ENCODE peak calls at places on chromosomes 6 and 20, in eight cellular contexts. U is transverse colon, C is NB4, D is ovary, E is IMR-90, V is A549, L is K562, Q is endothelial cell of umbilical vein. T is an unnamed sample.

GRCh38 chr6:30700340-30700739 is 9.6 kb upstream of the NRM start:
- DNase-seq in V (no peak), Q (no peak), C (no peak), E (no peak), U (no peak), D (no peak), L (no peak), T (no peak)

GRCh38 chr6:39296745-39297640 is 17.2 kb downstream of the KCNK17 start:
- DNase-seq in D (peak), C (no peak), E (peak), V (no peak), L (no peak), U (no peak), Q (no peak), T (no peak)

GRCh38 chr6:46221221-46221793 is 50.5 kb upstream of the ENPP5 start:
- DNase-seq in C (peak), V (peak), Q (peak), L (peak), E (peak), U (no peak), D (no peak), T (no peak)

GRCh38 chr6:26214826-26215199 is 127.6 kb downstream of the HFE start:
- DNase-seq in E (no peak), C (no peak), D (no peak), V (no peak), L (no peak), U (no peak), Q (no peak), T (no peak)

GRCh38 chr6:63923139-63923739 is 287.6 kb downstream of the PHF3 start:
- DNase-seq in V (peak), L (peak), E (peak), U (no peak), Q (peak), C (peak), D (no peak), T (no peak)

GRCh38 chr6:85126448-85127178 is 323.3 kb upstream of the NT5E start:
- DNase-seq in C (peak), V (peak), U (peak), D (no peak), L (peak), Q (peak), E (peak), T (no peak)

GRCh38 chr6:55528624-55529023 is 50.4 kb downstream of the HMGCLL1 start:
- DNase-seq in D (no peak), E (peak), C (peak), L (no peak), U (no peak), Q (peak), V (peak), T (no peak)

GRCh38 chr6:143441010-143441409 is 9.5 kb downstream of the ADAT2 start:
- DNase-seq in V (no peak), U (no peak), E (no peak), Q (no peak), D (no peak), C (no peak), L (no peak), T (no peak)

GRCh38 chr6:83474309-83474708 is 38.0 kb upstream of the PRSS35 start:
- DNase-seq in C (no peak), U (peak), L (no peak), Q (no peak), E (peak), V (no peak), D (no peak), T (no peak)

GRCh38 chr6:7156666-7157278 is 49.0 kb downstream of the RREB1 start:
- DNase-seq in Q (no peak), L (no peak), V (no peak), E (peak), D (no peak), U (no peak), C (peak), T (no peak)

GRCh38 chr6:1630771-1631217 is 21.1 kb downstream of the FOXC1 start:
- DNase-seq in C (no peak), L (peak), V (no peak), U (no peak), E (peak), Q (peak), D (no peak), T (no peak)

GRCh38 chr6:31402324-31403282 is 792 bp upstream of the MICA start:
- DNase-seq in L (peak), U (peak), Q (no peak), D (peak), V (no peak), E (no peak), C (no peak), T (peak)

GRCh38 chr6:104688283-104688969 is 171.3 kb downstream of the HACE1 start:
- DNase-seq in D (no peak), Q (no peak), V (no peak), C (no peak), U (no peak), L (no peak), E (no peak), T (no peak)

GRCh38 chr6:146985111-146985510 is 219.1 kb upstream of the STXBP5 start:
- DNase-seq in V (peak), U (peak), C (no peak), E (no peak), D (no peak), L (peak), Q (no peak), T (peak)

GRCh38 chr6:7697820-7698623 is 27.9 kb upstream of the BMP6 start:
- DNase-seq in U (peak), V (peak), E (peak), L (no peak), C (peak), Q (peak), D (peak), T (no peak)

GRCh38 chr20:17525650-17526049 is 5.5 kb downstream of the BFSP1 start:
- DNase-seq in Q (peak), L (peak), U (no peak), C (peak), V (peak), E (no peak), D (no peak), T (no peak)

GRCh38 chr6:13331516-13332348 is 3.4 kb upstream of the TBC1D7 start:
- DNase-seq in L (peak), D (no peak), C (peak), V (no peak), E (peak), U (no peak), Q (peak), T (peak)

GRCh38 chr6:22827760-22828159 is 258.4 kb downstream of the HDGFL1 start:
- DNase-seq in E (peak), V (no peak), D (no peak), U (no peak), L (no peak), C (no peak), Q (no peak), T (no peak)

GRCh38 chr6:137717074-137718073 is 149.7 kb upstream of the TNFAIP3 start:
- DNase-seq in V (no peak), E (no peak), C (no peak), L (no peak), D (no peak), U (no peak), Q (no peak), T (no peak)

GRCh38 chr6:80341330-80341729 is 234.9 kb downstream of the BCKDHB start:
- DNase-seq in L (no peak), Q (no peak), V (no peak), E (peak), C (no peak), D (no peak), U (no peak), T (no peak)

GRCh38 chr6:150723857-150724256 is 124.2 kb downstream of the PLEKHG1 start:
- DNase-seq in D (no peak), Q (no peak), C (peak), L (no peak), E (no peak), U (no peak), V (no peak), T (no peak)

GRCh38 chr20:50138120-50138478 is 15.4 kb downstream of the PEDS1 start:
- DNase-seq in V (no peak), U (no peak), Q (no peak), C (no peak), L (no peak), D (no peak), E (no peak), T (no peak)

GRCh38 chr20:5033566-5033965 is 32.3 kb upstream of the SLC23A2 start:
- DNase-seq in D (no peak), V (no peak), Q (no peak), L (no peak), C (no peak), U (no peak), E (peak), T (no peak)

GRCh38 chr20:3165473-3166337 is 6.0 kb upstream of the FASTKD5 start:
- DNase-seq in V (no peak), Q (peak), E (peak), U (peak), D (peak), L (no peak), C (no peak), T (no peak)

GRCh38 chr20:21571841-21572690 is 58.2 kb upstream of the NKX2-2 start:
- DNase-seq in V (no peak), C (peak), E (no peak), D (no peak), U (no peak), L (peak), Q (peak), T (no peak)

GRCh38 chr20:1417273-1417672 is 24.4 kb upstream of the FKBP1A start:
- DNase-seq in E (peak), L (no peak), Q (no peak), U (no peak), V (no peak), D (no peak), C (no peak), T (no peak)

GRCh38 chr20:24469116-24470030 is at the start of gene SYNDIG1:
- DNase-seq in D (no peak), L (no peak), C (no peak), Q (no peak), E (no peak), U (no peak), V (peak), T (no peak)

GRCh38 chr20:34820805-34821578 is 4.5 kb downstream of the NCOA6 start:
- DNase-seq in U (no peak), Q (no peak), E (no peak), V (no peak), L (no peak), D (no peak), C (no peak), T (no peak)

GRCh38 chr20:34829191-34829590 is 3.7 kb upstream of the NCOA6 start:
- DNase-seq in C (peak), Q (no peak), V (no peak), U (no peak), D (no peak), L (no peak), E (no peak), T (no peak)

GRCh38 chr20:34824026-34824860 is 1.2 kb downstream of the NCOA6 start:
- DNase-seq in D (peak), C (peak), Q (peak), L (peak), V (peak), E (peak), U (peak), T (peak)

GRCh38 chr20:34824861-34825529 is 456 bp downstream of the NCOA6 start:
- DNase-seq in Q (peak), V (peak), U (peak), L (peak), C (peak), D (peak), E (peak), T (peak)

DNA sequence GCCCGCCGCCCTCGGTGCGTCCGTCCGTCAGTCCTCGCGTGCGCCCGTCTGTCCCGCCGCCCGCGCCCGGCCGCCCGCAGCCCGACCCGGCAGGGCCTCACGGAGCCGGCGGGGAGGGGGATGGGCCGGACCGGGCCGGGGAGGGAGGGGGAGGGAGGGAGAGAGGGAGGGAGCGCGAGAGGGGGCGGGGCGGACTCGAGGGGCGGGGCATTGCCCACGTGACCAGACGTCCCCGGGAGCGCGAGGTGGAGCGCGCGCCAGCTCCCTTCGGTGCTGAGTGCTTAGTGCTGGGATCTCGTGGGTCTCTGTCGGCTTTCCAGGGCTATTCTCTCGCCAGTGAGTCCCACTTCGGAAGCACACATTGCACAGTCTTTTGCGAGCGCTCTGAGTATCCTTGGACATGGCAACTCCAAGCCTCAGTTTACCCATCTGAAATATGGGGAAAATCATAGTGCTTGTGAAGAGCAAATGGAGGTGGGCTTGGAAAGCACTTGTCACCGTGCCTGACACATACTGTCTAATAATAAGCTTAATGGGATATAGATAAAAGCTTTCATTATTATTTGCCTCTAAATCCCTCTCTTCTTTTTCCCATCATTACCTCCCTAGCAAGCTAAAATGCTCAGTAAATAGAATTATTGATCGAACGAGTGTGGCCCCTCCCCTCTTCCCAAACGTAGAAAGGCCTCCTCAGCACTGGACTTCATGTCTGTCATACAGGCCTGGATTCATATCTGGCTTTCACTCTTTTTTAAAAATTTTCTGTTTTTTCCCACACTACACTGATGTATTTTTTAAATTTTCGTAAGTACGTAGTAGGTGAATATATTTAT is at the start of gene NCOA6:
- DNase-seq in E (peak), U (peak), Q (peak), D (peak), C (peak), L (peak), V (peak), T (peak)
- TF ChIP-seq POLR2A in E (no peak), U (no peak), Q (peak), D (no peak), C (peak), L (peak), V (peak), T (no peak)

GRCh38 chr6:169724554-169725269 is 412 bp upstream of the PHF10 start:
- DNase-seq in U (peak), E (peak), L (no peak), Q (no peak), V (no peak), C (peak), D (peak), T (peak)
- TF ChIP-seq POLR2A in U (peak), E (peak), L (peak), Q (no peak), V (peak), C (peak), D (no peak), T (peak)

GRCh38 chr20:45902199-45902701 is 9.7 kb downstream of the PLTP start:
- DNase-seq in V (no peak), C (no peak), Q (no peak), E (no peak), D (no peak), U (no peak), L (no peak), T (no peak)
- TF ChIP-seq POLR2A in V (no peak), C (no peak), Q (no peak), E (no peak), D (no peak), U (no peak), L (no peak), T (no peak)

GRCh38 chr6:41733707-41734665 is 1.4 kb downstream of the TFEB start:
- DNase-seq in C (peak), L (peak), U (peak), E (peak), Q (peak), V (peak), D (peak), T (peak)
- TF ChIP-seq POLR2A in C (no peak), L (no peak), U (peak), E (no peak), Q (no peak), V (peak), D (peak), T (peak)

GRCh38 chr6:169725270-169726048 is 1.2 kb upstream of the PHF10 start:
- DNase-seq in U (peak), V (peak), L (peak), C (peak), Q (peak), D (peak), E (peak), T (peak)

GRCh38 chr6:169726049-169726400 is 1.7 kb upstream of the PHF10 start:
- DNase-seq in D (no peak), E (no peak), C (no peak), V (no peak), Q (no peak), U (no peak), L (no peak), T (no peak)

GRCh38 chr6:169723991-169724553 is at the start of gene PHF10:
- DNase-seq in L (peak), U (peak), Q (no peak), E (no peak), V (no peak), C (peak), D (peak), T (peak)

GRCh38 chr6:169722362-169723199 is 1.7 kb downstream of the PHF10 start:
- DNase-seq in L (peak), D (peak), U (peak), E (peak), Q (peak), C (peak), V (no peak), T (peak)

GRCh38 chr6:169723200-169723909 is 945 bp downstream of the PHF10 start:
- DNase-seq in L (peak), Q (peak), V (peak), U (peak), E (peak), C (peak), D (peak), T (peak)
- TF ChIP-seq POLR2A in L (no peak), Q (no peak), V (no peak), U (no peak), E (peak), C (no peak), D (no peak), T (peak)

T was measured in prostate gland.